ENCODE peak calls at places on chromosomes 12 and 14, in nine cellular contexts. One of them, this sample, is unnamed.

GRCh38 chr12:69879007-69879960 is 54.3 kb downstream of the MYRFL start:
- DNase-seq in colonic mucosa: peak; percentile 82
- DNase-seq in lower lobe of right lung: peak; percentile 68
- DNase-seq in tibial artery: peak; percentile 61
- DNase-seq in cardiac muscle cell: peak; percentile 86
- DNase-seq in small intestine: peak; percentile 88
- DNase-seq in tibial nerve: peak; percentile 68
- DNase-seq in A549: peak; percentile 69
- DNase-seq in psoas muscle: peak; percentile 38
- DNase-seq in this sample: no peak

GRCh38 chr12:14157129-14157747 is 175.8 kb upstream of the GRIN2B start:
- DNase-seq in A549: no peak
- DNase-seq in lower lobe of right lung: no peak
- DNase-seq in colonic mucosa: no peak
- DNase-seq in cardiac muscle cell: no peak
- DNase-seq in tibial nerve: no peak
- DNase-seq in psoas muscle: no peak
- DNase-seq in tibial artery: no peak
- DNase-seq in small intestine: no peak
- DNase-seq in this sample: no peak

GRCh38 chr12:130141901-130142683 is 20.2 kb upstream of the FZD10 start:
- DNase-seq in lower lobe of right lung: no peak
- DNase-seq in cardiac muscle cell: no peak
- DNase-seq in tibial artery: no peak
- DNase-seq in small intestine: no peak
- DNase-seq in tibial nerve: no peak
- DNase-seq in A549: no peak
- DNase-seq in psoas muscle: no peak
- DNase-seq in colonic mucosa: no peak
- DNase-seq in this sample: no peak

GRCh38 chr14:85481471-85481870 is 48.5 kb upstream of the FLRT2 start:
- DNase-seq in colonic mucosa: no peak
- DNase-seq in A549: no peak
- DNase-seq in tibial nerve: no peak
- DNase-seq in tibial artery: no peak
- DNase-seq in lower lobe of right lung: no peak
- DNase-seq in small intestine: no peak
- DNase-seq in psoas muscle: no peak
- DNase-seq in cardiac muscle cell: no peak
- DNase-seq in this sample: no peak

GRCh38 chr12:1660304-1661187 is 30.3 kb upstream of the ADIPOR2 start:
- DNase-seq in tibial nerve: peak; percentile 76
- DNase-seq in tibial artery: peak; percentile 67
- DNase-seq in cardiac muscle cell: peak; percentile 29
- DNase-seq in A549: peak; percentile 22
- DNase-seq in colonic mucosa: peak; percentile 87
- DNase-seq in lower lobe of right lung: peak; percentile 91
- DNase-seq in psoas muscle: peak; percentile 38
- DNase-seq in small intestine: peak; percentile 99
- DNase-seq in this sample: no peak

GRCh38 chr14:73732006-73732405 is 17.8 kb upstream of the PNMA1 start:
- DNase-seq in colonic mucosa: no peak
- DNase-seq in tibial artery: no peak
- DNase-seq in tibial nerve: no peak
- DNase-seq in lower lobe of right lung: no peak
- DNase-seq in small intestine: no peak
- DNase-seq in cardiac muscle cell: no peak
- DNase-seq in psoas muscle: no peak
- DNase-seq in A549: no peak
- DNase-seq in this sample: no peak

GRCh38 chr14:95440951-95441350 is 75.5 kb downstream of the SYNE3 start:
- DNase-seq in tibial nerve: no peak
- DNase-seq in psoas muscle: no peak
- DNase-seq in lower lobe of right lung: no peak
- DNase-seq in small intestine: no peak
- DNase-seq in tibial artery: no peak
- DNase-seq in cardiac muscle cell: no peak
- DNase-seq in A549: no peak
- DNase-seq in colonic mucosa: no peak
- DNase-seq in this sample: no peak

GRCh38 chr14:34843011-34843554 is 32.1 kb downstream of the BAZ1A start:
- DNase-seq in lower lobe of right lung: no peak
- DNase-seq in colonic mucosa: no peak
- DNase-seq in psoas muscle: no peak
- DNase-seq in A549: peak; percentile 55
- DNase-seq in small intestine: no peak
- DNase-seq in cardiac muscle cell: peak; percentile 64
- DNase-seq in tibial nerve: no peak
- DNase-seq in tibial artery: no peak
- DNase-seq in this sample: no peak

GRCh38 chr14:49688701-49689030 is 652 bp upstream of the POLE2 start:
- DNase-seq in tibial nerve: no peak
- DNase-seq in colonic mucosa: no peak
- DNase-seq in lower lobe of right lung: no peak
- DNase-seq in cardiac muscle cell: no peak
- DNase-seq in psoas muscle: no peak
- DNase-seq in small intestine: no peak
- DNase-seq in tibial artery: no peak
- DNase-seq in A549: peak; percentile 6
- DNase-seq in this sample: no peak

DNA sequence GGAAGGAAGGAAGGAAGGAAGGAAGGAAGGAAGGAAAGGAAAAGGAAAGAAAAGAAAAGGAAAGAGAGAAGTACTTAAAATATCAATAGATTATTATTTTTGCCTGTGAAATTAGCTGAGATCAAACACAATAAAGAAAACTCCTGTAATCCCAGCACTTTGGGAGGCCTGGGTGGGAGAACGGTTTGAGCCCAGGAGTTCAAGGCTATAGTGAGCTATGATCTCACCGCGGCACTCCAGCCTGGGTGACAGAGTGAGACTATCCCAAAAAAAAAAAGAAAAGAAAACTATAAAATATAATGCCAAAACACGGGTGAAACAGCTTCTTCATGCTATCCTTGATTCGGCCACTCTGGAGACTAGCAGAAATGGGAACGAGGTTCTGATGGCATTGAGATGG is 26.2 kb upstream of the CKAP4 start:
- DNase-seq in colonic mucosa: no peak
- DNase-seq in lower lobe of right lung: no peak
- DNase-seq in tibial artery: no peak
- DNase-seq in A549: no peak
- DNase-seq in cardiac muscle cell: no peak
- DNase-seq in psoas muscle: no peak
- DNase-seq in small intestine: no peak
- DNase-seq in tibial nerve: no peak
- DNase-seq in this sample: no peak
- H3K27ac ChIP-seq in colonic mucosa: peak overlapping the region; percentile 86
- H3K27ac ChIP-seq in lower lobe of right lung: peak overlapping the region; percentile 51
- H3K27ac ChIP-seq in tibial artery: no peak overlapping the region
- H3K27ac ChIP-seq in A549: no peak overlapping the region
- H3K27ac ChIP-seq in cardiac muscle cell: no peak overlapping the region
- H3K27ac ChIP-seq in psoas muscle: no peak overlapping the region
- H3K27ac ChIP-seq in small intestine: no peak overlapping the region
- H3K27ac ChIP-seq in tibial nerve: no peak overlapping the region
- H3K27ac ChIP-seq in this sample: no peak overlapping the region

GRCh38 chr14:53187921-53188463 is 34.9 kb upstream of the DDHD1 start:
- DNase-seq in psoas muscle: no peak
- DNase-seq in lower lobe of right lung: no peak
- DNase-seq in A549: no peak
- DNase-seq in tibial artery: no peak
- DNase-seq in colonic mucosa: no peak
- DNase-seq in tibial nerve: no peak
- DNase-seq in cardiac muscle cell: no peak
- DNase-seq in small intestine: no peak
- DNase-seq in this sample: no peak

GRCh38 chr14:53186532-53186931 is 33.4 kb upstream of the DDHD1 start:
- DNase-seq in small intestine: no peak
- DNase-seq in tibial nerve: no peak
- DNase-seq in psoas muscle: no peak
- DNase-seq in A549: no peak
- DNase-seq in lower lobe of right lung: no peak
- DNase-seq in cardiac muscle cell: no peak
- DNase-seq in tibial artery: no peak
- DNase-seq in colonic mucosa: no peak
- DNase-seq in this sample: no peak

GRCh38 chr14:53183611-53184010 is 30.5 kb upstream of the DDHD1 start:
- DNase-seq in tibial artery: no peak
- DNase-seq in colonic mucosa: no peak
- DNase-seq in A549: no peak
- DNase-seq in tibial nerve: no peak
- DNase-seq in lower lobe of right lung: no peak
- DNase-seq in cardiac muscle cell: peak; percentile 43
- DNase-seq in psoas muscle: no peak
- DNase-seq in small intestine: no peak
- DNase-seq in this sample: no peak

GRCh38 chr14:53180272-53181221 is 27.4 kb upstream of the DDHD1 start:
- DNase-seq in lower lobe of right lung: no peak
- DNase-seq in cardiac muscle cell: peak; percentile 59
- DNase-seq in psoas muscle: no peak
- DNase-seq in colonic mucosa: no peak
- DNase-seq in A549: peak; percentile 45
- DNase-seq in tibial artery: no peak
- DNase-seq in tibial nerve: no peak
- DNase-seq in small intestine: no peak
- DNase-seq in this sample: no peak

GRCh38 chr14:53183071-53183470 is 29.9 kb upstream of the DDHD1 start:
- DNase-seq in tibial nerve: no peak
- DNase-seq in small intestine: no peak
- DNase-seq in A549: no peak
- DNase-seq in tibial artery: no peak
- DNase-seq in colonic mucosa: no peak
- DNase-seq in psoas muscle: no peak
- DNase-seq in lower lobe of right lung: no peak
- DNase-seq in cardiac muscle cell: no peak
- DNase-seq in this sample: no peak
- H3K9me3 ChIP-seq in tibial nerve: no peaks in the 10 kb centered on the region
- H3K9me3 ChIP-seq in small intestine: no peaks in the 10 kb centered on the region
- H3K9me3 ChIP-seq in A549: no peaks in the 10 kb centered on the region
- H3K9me3 ChIP-seq in tibial artery: no peaks in the 10 kb centered on the region
- H3K9me3 ChIP-seq in colonic mucosa: no peaks in the 10 kb centered on the region
- H3K9me3 ChIP-seq in psoas muscle: no peaks in the 10 kb centered on the region
- H3K9me3 ChIP-seq in lower lobe of right lung: no peaks in the 10 kb centered on the region
- H3K9me3 ChIP-seq in cardiac muscle cell: no peaks in the 10 kb centered on the region
- H3K9me3 ChIP-seq in this sample: no peaks in the 10 kb centered on the region

DNA sequence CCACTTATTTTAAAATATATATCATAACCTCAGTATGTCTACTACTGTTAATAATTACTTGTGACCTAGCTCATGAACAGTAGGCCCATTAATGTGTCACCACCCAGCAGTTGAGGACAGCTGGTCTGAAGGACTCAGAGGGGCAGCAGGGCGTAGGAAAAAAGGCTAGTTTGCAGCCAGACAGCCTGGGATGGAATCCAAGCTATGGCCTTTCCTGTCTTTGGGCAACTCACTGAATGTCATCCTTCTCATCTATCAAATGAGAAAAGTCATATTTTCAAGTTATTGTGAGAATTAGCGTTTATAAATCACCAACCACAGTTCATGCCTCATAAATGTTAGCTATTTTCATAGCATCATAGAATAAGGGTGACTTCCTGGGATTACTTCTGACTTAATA is 12.3 kb downstream of the DENND5B start:
- DNase-seq in small intestine: no peak
- DNase-seq in psoas muscle: no peak
- DNase-seq in colonic mucosa: no peak
- DNase-seq in tibial artery: no peak
- DNase-seq in cardiac muscle cell: no peak
- DNase-seq in lower lobe of right lung: no peak
- DNase-seq in A549: no peak
- DNase-seq in tibial nerve: no peak
- DNase-seq in this sample: no peak
- H3K27ac ChIP-seq in small intestine: no peak overlapping the region
- H3K27ac ChIP-seq in psoas muscle: peak overlapping the region; percentile 43
- H3K27ac ChIP-seq in colonic mucosa: no peak overlapping the region
- H3K27ac ChIP-seq in tibial artery: no peak overlapping the region
- H3K27ac ChIP-seq in cardiac muscle cell: peak overlapping the region; percentile 65
- H3K27ac ChIP-seq in lower lobe of right lung: no peak overlapping the region
- H3K27ac ChIP-seq in A549: no peak overlapping the region
- H3K27ac ChIP-seq in tibial nerve: no peak overlapping the region
- H3K27ac ChIP-seq in this sample: no peak overlapping the region

DNA sequence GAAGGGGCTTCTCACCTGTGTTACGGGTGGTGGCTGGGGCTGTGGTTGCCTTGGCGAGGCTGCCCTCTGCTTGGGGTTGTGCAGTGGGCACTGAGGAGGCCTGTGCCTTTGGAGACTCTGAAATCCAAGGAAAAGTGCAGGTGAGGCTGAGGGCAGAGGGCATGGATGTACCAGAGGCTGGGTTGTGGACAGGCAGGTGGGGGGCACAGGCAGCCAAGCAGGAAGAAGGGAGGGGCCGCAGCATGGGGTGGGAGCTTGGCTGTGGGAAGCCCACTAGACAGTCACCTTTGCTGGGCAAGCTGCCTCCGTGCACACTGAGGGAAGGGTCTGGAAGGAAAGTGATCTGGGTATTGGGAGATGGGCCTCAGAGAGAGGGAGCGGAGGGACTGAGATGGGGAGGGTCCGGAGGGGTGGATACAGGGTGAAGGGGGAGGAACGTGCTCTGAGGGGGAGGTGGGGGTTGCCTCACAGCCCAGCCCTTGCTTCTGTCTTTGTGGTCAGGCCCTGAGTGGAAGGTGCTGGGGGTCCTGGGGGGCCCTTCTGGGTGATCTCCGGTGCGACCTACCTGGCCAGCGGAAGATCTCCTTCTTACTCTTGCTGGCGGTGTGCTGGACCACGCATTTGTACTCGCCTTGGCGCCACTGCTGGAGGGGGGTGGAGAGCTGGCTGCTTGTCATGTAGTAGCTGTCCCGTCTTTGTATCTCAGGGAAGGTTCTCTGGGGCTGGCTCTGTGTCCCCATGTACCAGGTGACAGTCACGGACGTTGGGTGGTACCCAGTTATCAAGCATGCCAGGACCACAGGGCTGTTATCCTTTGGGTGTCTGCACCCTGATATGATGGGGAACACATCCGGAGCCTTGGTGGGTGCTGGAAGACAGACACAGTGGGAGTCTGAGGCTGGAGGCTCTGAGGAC is 318.7 kb downstream of the TMEM121 start:
- DNase-seq in psoas muscle: no peak
- DNase-seq in A549: no peak
- DNase-seq in lower lobe of right lung: no peak
- DNase-seq in tibial artery: peak; percentile 15
- DNase-seq in colonic mucosa: peak; percentile 12
- DNase-seq in cardiac muscle cell: no peak
- DNase-seq in tibial nerve: no peak
- DNase-seq in small intestine: no peak
- DNase-seq in this sample: no peak
- H3K9me3 ChIP-seq in psoas muscle: no peaks in the 10 kb centered on the region
- H3K9me3 ChIP-seq in A549: no peaks in the 10 kb centered on the region
- H3K9me3 ChIP-seq in lower lobe of right lung: no peaks in the 10 kb centered on the region
- H3K9me3 ChIP-seq in tibial artery: no peaks in the 10 kb centered on the region
- H3K9me3 ChIP-seq in colonic mucosa: no peaks in the 10 kb centered on the region
- H3K9me3 ChIP-seq in cardiac muscle cell: no peaks in the 10 kb centered on the region
- H3K9me3 ChIP-seq in tibial nerve: no peaks in the 10 kb centered on the region
- H3K9me3 ChIP-seq in small intestine: no peaks in the 10 kb centered on the region
- H3K9me3 ChIP-seq in this sample: peaks cover 37% of the 10 kb centered on the region